ENCODE peak calls at places on chromosomes 13 and 19, in eight cellular contexts. P is Daoy; B is iPS DF 19.7; V is mucosa of gallbladder; H is tibial artery; A is colonic mucosa; K is stimulated activated CD8-positive, alpha-beta memory T cell treated with anti-CD3 and anti-CD28 coated beads, Interleukin-4, amount 100 ng/mL, for 1 hour; U is NCI-H1092. E is an unnamed sample.

GRCh38 chr13:72808917-72809500 is 27.1 kb downstream of the PIBF1 start:
- DNase-seq in P (no peak), B (no peak), V (no peak), H (no peak), A (no peak), K (no peak), U (no peak), E (peak; percentile 31)

GRCh38 chr13:44815507-44816074 is 173.7 kb downstream of the NUFIP1 start:
- DNase-seq in P (peak; percentile 86), B (no peak), V (peak; percentile 59), H (no peak), A (peak; percentile 24), K (no peak), U (no peak), E (no peak)

GRCh38 chr19:51440846-51441409 is 17.3 kb downstream of the SIGLEC8 start:
- DNase-seq in P (peak; percentile 81), B (no peak), V (no peak), H (no peak), A (no peak), K (peak; percentile 34), U (no peak), E (no peak)

GRCh38 chr13:102724923-102725322 is 30.1 kb upstream of the METTL21C start:
- DNase-seq in P (peak; percentile 35), B (no peak), V (no peak), H (no peak), A (no peak), K (no peak), U (peak; percentile 27), E (peak; percentile 25)

GRCh38 chr13:88248393-88248792 is 577.2 kb downstream of the SLITRK5 start:
- DNase-seq in P (no peak), B (no peak), V (no peak), H (no peak), A (no peak), K (no peak), U (no peak), E (peak; percentile 30)

GRCh38 chr13:42392706-42393572 is 121.0 kb downstream of the AKAP11 start:
- DNase-seq in P (no peak), B (no peak), V (no peak), H (no peak), A (no peak), K (no peak), U (no peak), E (no peak)

GRCh38 chr19:18665771-18666202 is 17.7 kb upstream of the CRTC1 start:
- DNase-seq in P (no peak), B (no peak), V (no peak), H (peak; percentile 95), A (no peak), K (no peak), U (no peak), E (no peak)

GRCh38 chr19:30332445-30333234 is 39.5 kb upstream of the ZNF536 start:
- DNase-seq in P (no peak), B (no peak), V (no peak), H (no peak), A (no peak), K (no peak), U (no peak), E (no peak)

GRCh38 chr19:5148794-5149190 is 179.9 kb downstream of the KDM4B start:
- DNase-seq in P (no peak), B (no peak), V (no peak), H (peak; percentile 60), A (no peak), K (no peak), U (no peak), E (no peak)

GRCh38 chr13:108069521-108070210 is 145.7 kb downstream of the LIG4 start:
- DNase-seq in P (no peak), B (no peak), V (no peak), H (no peak), A (no peak), K (no peak), U (no peak), E (no peak)

GRCh38 chr13:113922412-113923118 is 51.3 kb downstream of the C13orf46 start:
- DNase-seq in P (no peak), B (no peak), V (no peak), H (peak; percentile 59), A (no peak), K (no peak), U (no peak), E (no peak)

GRCh38 chr13:101493541-101493940 is 41.1 kb downstream of the ITGBL1 start:
- DNase-seq in P (no peak), B (no peak), V (no peak), H (no peak), A (no peak), K (no peak), U (no peak), E (no peak)

GRCh38 chr13:89568746-89569145 is 1778.7 kb upstream of the MIR17HG start:
- DNase-seq in P (no peak), B (no peak), V (no peak), H (no peak), A (no peak), K (no peak), U (no peak), E (no peak)

GRCh38 chr19:18488403-18488723 is 33.5 kb downstream of the ELL start:
- DNase-seq in P (peak; percentile 55), B (no peak), V (no peak), H (no peak), A (no peak), K (no peak), U (no peak), E (no peak)

GRCh38 chr19:55698256-55698655 is 23.2 kb downstream of the EPN1 start:
- DNase-seq in P (no peak), B (no peak), V (no peak), H (peak; percentile 32), A (no peak), K (no peak), U (no peak), E (no peak)

GRCh38 chr13:102933076-102933922 is 87.5 kb downstream of the ERCC5 start:
- DNase-seq in P (no peak), B (no peak), V (no peak), H (no peak), A (no peak), K (no peak), U (no peak), E (no peak)

GRCh38 chr13:41345165-41345920 is 34.3 kb downstream of the NAA16 start:
- DNase-seq in P (no peak), B (no peak), V (no peak), H (no peak), A (no peak), K (no peak), U (no peak), E (no peak)

GRCh38 chr13:39451860-39452301 is 151.1 kb downstream of the LHFPL6 start:
- DNase-seq in P (no peak), B (no peak), V (no peak), H (peak; percentile 60), A (no peak), K (no peak), U (peak; percentile 47), E (no peak)

GRCh38 chr13:95745289-95745688 is 68.3 kb downstream of the DNAJC3 start:
- DNase-seq in P (no peak), B (no peak), V (no peak), H (no peak), A (no peak), K (no peak), U (no peak), E (no peak)

GRCh38 chr19:38691938-38692457 is 44.5 kb downstream of the ACTN4 start:
- DNase-seq in P (peak; percentile 93), B (no peak), V (peak; percentile 69), H (peak; percentile 96), A (no peak), K (no peak), U (no peak), E (no peak)

GRCh38 chr19:49335071-49335783 is at the start of gene CD37:
- DNase-seq in P (no peak), B (no peak), V (no peak), H (peak; percentile 66), A (peak; percentile 31), K (peak; percentile 29), U (no peak), E (no peak)

GRCh38 chr19:41192574-41193419 is at the start of gene CYP2S1:
- DNase-seq in P (peak; percentile 65), B (no peak), V (peak; percentile 51), H (no peak), A (peak; percentile 85), K (no peak), U (no peak), E (peak; percentile 58)

GRCh38 chr13:21053231-21053630 is 8.2 kb downstream of the LATS2 start:
- DNase-seq in P (no peak), B (no peak), V (no peak), H (no peak), A (no peak), K (no peak), U (no peak), E (no peak)

GRCh38 chr19:52248256-52248655 is 21.1 kb upstream of the ZNF766 start:
- DNase-seq in P (peak; percentile 40), B (no peak), V (peak; percentile 64), H (no peak), A (peak; percentile 62), K (peak; percentile 44), U (peak; percentile 29), E (no peak)

GRCh38 chr19:17184381-17184841 is 30.7 kb upstream of the USE1 start:
- DNase-seq in P (no peak), B (no peak), V (no peak), H (no peak), A (no peak), K (peak; percentile 37), U (no peak), E (no peak)

GRCh38 chr13:59531571-59532091 is 632.1 kb downstream of the DIAPH3 start:
- DNase-seq in P (peak; percentile 18), B (peak; percentile 50), V (peak; percentile 78), H (peak; percentile 82), A (peak; percentile 64), K (no peak), U (peak; percentile 42), E (peak; percentile 28)

GRCh38 chr13:114099918-114100445 is 32.4 kb downstream of the RASA3 start:
- DNase-seq in P (peak; percentile 47), B (no peak), V (no peak), H (peak; percentile 67), A (no peak), K (no peak), U (no peak), E (no peak)

GRCh38 chr19:55276720-55277430 is 3.0 kb downstream of the HSPBP1 start:
- DNase-seq in P (no peak), B (no peak), V (no peak), H (no peak), A (no peak), K (no peak), U (no peak), E (no peak)

GRCh38 chr19:39792999-39793546 is 14.4 kb downstream of the LEUTX start:
- DNase-seq in P (peak; percentile 83), B (peak; percentile 45), V (peak; percentile 72), H (peak; percentile 82), A (peak; percentile 72), K (peak; percentile 57), U (peak; percentile 64), E (peak; percentile 81)

GRCh38 chr19:12985049-12985776 is 10.1 kb upstream of the NFIX start:
- DNase-seq in P (peak; percentile 56), B (no peak), V (peak; percentile 77), H (peak; percentile 86), A (peak; percentile 87), K (peak; percentile 19), U (no peak), E (no peak)

GRCh38 chr13:49124693-49125304 is 95.3 kb upstream of the MLNR start:
- DNase-seq in P (no peak), B (no peak), V (no peak), H (no peak), A (no peak), K (no peak), U (no peak), E (peak; percentile 27)

GRCh38 chr13:30690282-30691188 is 44.8 kb upstream of the ALOX5AP start:
- DNase-seq in P (peak; percentile 88), B (no peak), V (peak; percentile 70), H (peak; percentile 81), A (peak; percentile 79), K (no peak), U (no peak), E (no peak)

GRCh38 chr13:59680429-59681024 is 483.2 kb downstream of the DIAPH3 start:
- DNase-seq in P (no peak), B (no peak), V (no peak), H (no peak), A (no peak), K (no peak), U (peak; percentile 20), E (peak; percentile 7)

GRCh38 chr13:77372275-77372674 is 45.4 kb upstream of the MYCBP2 start:
- DNase-seq in P (no peak), B (no peak), V (no peak), H (no peak), A (no peak), K (no peak), U (no peak), E (no peak)